ENCODE peak calls at places on chromosomes 1 and 21, in seven cellular contexts. Z is H9, V is AG04449, J is fibroblast of pulmonary artery, R is WTC11, U is thoracic aorta, B is glutamatergic neuron. K is an unnamed sample.

GRCh38 chr1:12143631-12144155 is 23.1 kb upstream of the TNFRSF1B start:
- DNase-seq in R (no peak), Z (no peak), V (peak), J (peak), U (peak), B (no peak), K (no peak)

GRCh38 chr1:40239626-40240025 is 8.1 kb upstream of the TMCO2 start:
- DNase-seq in V (no peak), U (no peak), R (no peak), B (no peak), J (no peak), Z (no peak), K (no peak)

GRCh38 chr1:6484826-6485139 is 6.7 kb downstream of the PLEKHG5 start:
- DNase-seq in V (no peak), Z (no peak), U (no peak), R (no peak), B (no peak), J (no peak), K (no peak)

GRCh38 chr21:42499430-42500106 is 3.5 kb upstream of the RSPH1 start:
- DNase-seq in V (no peak), R (no peak), J (no peak), B (peak), Z (no peak), U (no peak), K (peak)

GRCh38 chr1:206633708-206634121 is 1.6 kb upstream of the DYRK3 start:
- DNase-seq in Z (no peak), V (no peak), B (no peak), U (peak), J (peak), R (no peak), K (no peak)

GRCh38 chr1:227803933-227804332 is 11.5 kb upstream of the PRSS38 start:
- DNase-seq in V (no peak), J (no peak), Z (no peak), B (no peak), U (no peak), R (no peak), K (no peak)

GRCh38 chr21:43759651-43760050 is 16.5 kb downstream of the CSTB start:
- DNase-seq in J (no peak), B (no peak), V (no peak), R (no peak), U (no peak), Z (no peak), K (no peak)

GRCh38 chr1:208731976-208732821 is 488.0 kb upstream of the PLXNA2 start:
- DNase-seq in V (no peak), U (no peak), B (no peak), J (no peak), Z (no peak), R (no peak), K (peak)

GRCh38 chr21:17523007-17523451 is 10.2 kb downstream of the CXADR start:
- DNase-seq in Z (no peak), J (no peak), R (no peak), V (no peak), U (no peak), B (no peak), K (no peak)

GRCh38 chr1:76146184-76146583 is 71.6 kb downstream of the ST6GALNAC3 start:
- DNase-seq in V (no peak), Z (no peak), J (no peak), U (no peak), B (no peak), R (no peak), K (no peak)

DNA sequence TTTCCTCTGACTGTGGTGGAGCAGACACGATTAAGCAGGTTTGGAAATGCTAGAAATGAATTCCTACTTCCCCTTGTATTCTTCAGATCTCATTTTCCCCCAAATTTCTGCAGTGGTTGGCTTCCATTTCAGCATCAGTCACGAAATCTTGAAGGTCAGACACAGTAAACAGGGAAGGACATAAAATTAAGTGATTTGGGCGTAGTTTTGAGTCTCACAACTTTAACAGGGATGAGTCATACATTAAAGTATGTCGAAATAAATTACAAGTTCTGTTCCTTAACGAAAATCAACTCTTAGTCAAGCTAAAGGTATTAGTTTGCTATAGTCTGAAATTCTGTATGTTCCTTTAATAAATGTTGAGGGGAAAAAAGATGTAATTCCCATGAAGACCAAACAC is 61.1 kb downstream of the HNRNPR start:
- DNase-seq in R (no peak), J (peak), B (no peak), Z (no peak), V (peak), U (no peak), K (no peak)
- TF ChIP-seq CTCF in R (no peak), J (no peak), B (no peak), Z (no peak), V (no peak), U (no peak), K (no peak)

GRCh38 chr21:37659874-37660273 is 256.4 kb downstream of the KCNJ6 start:
- DNase-seq in Z (no peak), V (no peak), U (no peak), R (no peak), B (no peak), J (no peak), K (no peak)

GRCh38 chr21:37656899-37657298 is 259.4 kb downstream of the KCNJ6 start:
- DNase-seq in J (no peak), R (no peak), B (no peak), U (no peak), V (no peak), Z (no peak), K (no peak)

GRCh38 chr21:37660709-37661108 is 255.5 kb downstream of the KCNJ6 start:
- DNase-seq in J (no peak), U (no peak), R (no peak), B (no peak), V (no peak), Z (no peak), K (no peak)

GRCh38 chr21:37658121-37658993 is 257.9 kb downstream of the KCNJ6 start:
- DNase-seq in V (no peak), J (no peak), B (no peak), U (no peak), R (no peak), Z (no peak), K (no peak)

GRCh38 chr21:37658994-37659458 is 257.2 kb downstream of the KCNJ6 start:
- DNase-seq in B (no peak), J (peak), V (peak), U (peak), R (no peak), Z (no peak), K (no peak)
- TF ChIP-seq CTCF in B (no peak), J (peak), V (no peak), U (peak), R (no peak), Z (no peak), K (no peak)

GRCh38 chr1:21321963-21322680 is 31.9 kb upstream of the ECE1 start:
- DNase-seq in R (peak), V (no peak), J (no peak), Z (peak), B (no peak), U (no peak), K (no peak)
- TF ChIP-seq CTCF in R (no peak), V (peak), J (peak), Z (peak), B (no peak), U (no peak), K (no peak)

DNA sequence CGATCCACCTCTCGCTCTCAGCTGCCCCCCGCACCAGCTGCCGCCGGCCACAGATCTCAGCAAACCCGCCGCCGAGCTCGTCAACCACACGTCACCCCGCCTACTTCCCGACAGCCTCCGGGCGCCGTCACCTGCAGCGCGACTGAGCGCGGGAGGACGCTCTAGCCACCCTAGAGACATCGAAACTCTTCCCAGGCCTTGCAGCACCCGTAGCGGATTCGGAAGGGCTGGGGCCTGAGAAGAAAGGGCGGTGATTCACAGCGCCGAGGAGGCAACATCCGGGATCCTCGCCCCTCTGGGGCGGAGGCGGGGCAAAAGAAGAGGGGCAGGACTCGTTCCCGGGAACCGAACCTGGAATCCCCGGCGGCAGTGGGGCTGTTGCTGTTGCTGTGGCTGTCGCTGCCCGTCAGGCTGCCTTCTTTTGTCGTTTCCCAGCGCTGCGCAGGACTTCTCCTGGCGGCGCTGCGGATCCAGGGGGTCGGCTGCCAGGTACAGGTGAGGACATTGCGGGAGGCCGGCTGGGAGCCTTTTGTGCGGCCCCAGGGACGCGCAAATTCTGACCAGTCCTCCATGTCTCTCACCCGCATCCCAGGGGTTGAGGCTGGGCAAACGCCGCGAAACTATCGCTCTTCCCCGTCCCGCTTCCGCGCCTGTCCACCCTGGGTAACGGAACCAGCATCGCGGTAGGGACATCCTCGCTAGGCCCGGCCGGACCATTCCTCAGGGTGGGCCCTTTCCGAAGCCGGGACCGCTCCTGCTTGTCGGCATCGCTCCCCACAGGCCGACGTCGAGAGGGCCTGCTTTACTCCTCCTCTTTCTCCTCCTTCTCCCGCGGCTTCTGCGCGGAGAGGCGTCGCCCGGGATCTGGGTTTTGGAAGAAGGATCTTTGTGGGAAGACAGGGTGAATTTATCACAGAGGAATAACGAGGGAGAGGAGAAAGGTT is at the start of the genes RO60 and UCHL5:
- DNase-seq in Z (peak), V (peak), R (peak), J (peak), B (peak), U (peak), K (peak)
- TF ChIP-seq CTCF in Z (no peak), V (no peak), R (no peak), J (no peak), B (no peak), U (no peak), K (no peak)

GRCh38 chr1:17773626-17774326 is 18.6 kb downstream of the ACTL8 start:
- DNase-seq in J (no peak), U (no peak), Z (no peak), R (no peak), V (no peak), B (no peak), K (no peak)
- TF ChIP-seq CTCF in J (no peak), U (no peak), Z (peak), R (no peak), V (no peak), B (no peak), K (no peak)

DNA sequence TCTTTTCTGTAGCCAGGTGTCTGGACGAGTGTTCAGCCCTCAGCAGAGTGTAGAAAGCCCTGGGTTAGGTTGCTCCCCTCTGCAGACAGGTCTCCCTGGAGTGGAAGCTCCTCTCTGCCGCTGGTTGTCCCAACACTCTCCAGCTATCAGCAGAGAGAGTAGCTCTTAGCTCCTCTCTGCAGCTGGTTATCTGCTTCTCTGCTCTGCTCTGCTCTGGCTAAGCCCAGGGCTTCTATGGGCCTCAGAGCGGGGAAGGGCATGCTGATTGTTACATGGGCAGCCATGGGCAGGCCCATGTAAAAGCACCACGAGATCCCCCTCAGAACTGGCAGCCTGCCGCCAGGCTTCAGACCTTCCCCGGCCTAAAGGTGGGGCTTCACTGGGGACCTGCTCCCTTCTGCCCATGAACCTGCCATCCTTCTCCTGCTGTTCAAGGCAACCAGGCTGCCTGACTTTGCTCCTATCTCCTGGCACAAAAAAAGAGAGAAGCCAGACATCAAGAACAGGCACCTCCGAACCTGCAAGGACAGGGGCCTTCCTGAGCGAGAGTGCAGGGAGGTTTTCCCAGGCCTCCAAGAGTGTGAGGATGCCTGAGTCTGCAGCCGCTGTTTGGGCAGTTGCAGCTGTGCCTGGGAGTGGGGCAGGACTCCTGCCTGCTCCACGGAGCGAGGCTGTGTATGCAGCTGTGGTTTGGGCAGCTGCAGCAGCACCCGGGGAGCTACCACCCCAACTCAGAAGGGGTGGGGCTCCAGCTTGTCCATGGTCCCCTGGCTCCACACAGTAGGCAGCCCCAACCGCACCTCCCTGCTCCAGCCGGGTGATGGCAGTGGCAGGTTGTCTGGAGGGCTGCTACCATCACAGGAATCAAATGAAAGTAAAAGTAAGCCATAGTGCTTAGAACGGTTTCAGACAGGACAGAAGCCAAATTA is 973.7 kb downstream of the LTN1 start:
- DNase-seq in V (no peak), B (no peak), U (no peak), R (peak), Z (peak), J (no peak), K (no peak)
- TF ChIP-seq CTCF in V (peak), B (no peak), U (no peak), R (no peak), Z (peak), J (no peak), K (no peak)

DNA sequence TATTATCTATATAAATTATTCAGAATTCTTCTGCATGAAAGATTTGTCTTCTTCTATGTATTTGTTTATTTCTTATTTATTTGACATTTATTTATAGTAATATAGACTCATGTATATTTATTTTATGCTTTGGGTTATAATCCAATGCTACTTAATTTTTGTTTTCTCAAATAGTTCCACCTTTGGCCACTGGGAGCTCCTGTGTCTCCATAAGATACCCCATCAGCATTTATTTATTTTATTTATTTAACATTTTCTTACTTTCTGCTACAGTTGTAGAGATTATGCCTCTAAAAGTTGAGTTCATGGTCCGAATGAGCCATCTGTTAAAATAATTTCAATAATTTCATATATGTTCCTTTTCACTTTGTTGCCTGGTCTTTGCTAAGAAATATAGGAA is 289.4 kb downstream of the ADGRL2 start:
- DNase-seq in U (no peak), J (peak), Z (no peak), R (no peak), B (no peak), V (no peak), K (no peak)
- TF ChIP-seq CTCF in U (no peak), J (peak), Z (peak), R (no peak), B (peak), V (no peak), K (peak)

GRCh38 chr1:102578806-102579205 is 529.5 kb downstream of the COL11A1 start:
- DNase-seq in U (no peak), R (no peak), B (no peak), V (no peak), Z (no peak), J (peak), K (no peak)
- TF ChIP-seq CTCF in U (no peak), R (no peak), B (no peak), V (no peak), Z (no peak), J (no peak), K (no peak)

DNA sequence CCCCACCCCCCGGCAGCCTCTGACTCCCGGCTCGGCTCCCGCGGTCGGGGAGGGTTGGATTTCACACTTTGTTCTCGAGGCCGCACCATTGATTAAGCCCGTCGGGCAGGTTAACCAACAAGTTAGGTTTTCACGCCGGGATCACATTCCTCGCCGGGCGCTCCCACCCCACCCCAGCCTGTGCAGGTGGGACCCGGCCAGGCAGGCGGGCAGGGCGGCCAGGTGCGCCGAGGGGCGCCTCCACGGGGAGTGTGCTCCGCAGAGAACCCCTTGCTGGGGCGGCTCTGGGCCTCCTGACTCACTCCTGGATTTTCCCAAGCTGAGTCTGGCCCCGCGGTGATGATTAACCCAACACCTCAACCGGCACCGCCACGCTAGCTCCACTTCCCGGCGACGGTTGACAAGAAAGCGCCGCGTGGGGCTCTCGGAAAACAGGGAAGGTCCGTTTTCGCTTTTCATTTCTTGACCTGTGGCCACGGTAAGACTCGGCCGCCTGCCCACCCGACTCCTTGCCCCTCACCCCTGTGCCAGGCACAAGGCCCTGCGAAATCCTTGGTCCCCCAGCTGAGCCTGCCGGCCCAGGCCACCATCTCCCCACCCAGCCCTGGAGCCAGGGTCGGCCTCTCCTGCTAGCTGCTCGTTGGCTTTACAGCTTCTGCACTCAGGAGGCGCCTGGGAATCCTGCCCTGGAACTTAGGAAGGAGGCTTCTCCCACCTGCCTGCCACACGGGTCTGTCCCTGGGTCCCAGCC is 8.8 kb upstream of the TTLL10 start:
- DNase-seq in J (no peak), U (no peak), R (peak), B (peak), Z (no peak), V (no peak), K (peak)
- TF ChIP-seq CTCF in J (no peak), U (no peak), R (no peak), B (no peak), Z (no peak), V (no peak), K (no peak)

K was measured in nephron progenitor cell.